ENCODE peak calls at places on chromosome 3, in ten cellular contexts. One of them, this sample, is unnamed.
A peak's percentile ranks its signal among the peaks of the same experiment; 100 is the strongest.

GRCh38 chr3:64262574-64263114 is 37.4 kb upstream of the PRICKLE2 start:
- DNase-seq in NCI-H1436: no peak
- DNase-seq in CD8-positive, alpha-beta T cell: no peak
- DNase-seq in mesendoderm: no peak
- DNase-seq in hepatic stellate cell: no peak
- DNase-seq in uterus: no peak
- DNase-seq in naive thymus-derived CD8-positive, alpha-beta T cell: no peak
- DNase-seq in C1 segment of cervical spinal cord: no peak
- DNase-seq in activated gamma-delta T cell treated with Interleukin-2 at 50 U/mL for 16 hours: no peak
- DNase-seq in suprapubic skin: no peak
- DNase-seq in this sample: no peak

GRCh38 chr3:171435143-171435542 is 25.1 kb downstream of the TNIK start:
- DNase-seq in suprapubic skin: no peak
- DNase-seq in C1 segment of cervical spinal cord: no peak
- DNase-seq in hepatic stellate cell: no peak
- DNase-seq in uterus: no peak
- DNase-seq in naive thymus-derived CD8-positive, alpha-beta T cell: no peak
- DNase-seq in mesendoderm: peak; percentile 85
- DNase-seq in NCI-H1436: no peak
- DNase-seq in CD8-positive, alpha-beta T cell: no peak
- DNase-seq in activated gamma-delta T cell treated with Interleukin-2 at 50 U/mL for 16 hours: no peak
- DNase-seq in this sample: no peak

GRCh38 chr3:112629425-112629824 is 11.5 kb downstream of the CCDC80 start:
- DNase-seq in activated gamma-delta T cell treated with Interleukin-2 at 50 U/mL for 16 hours: no peak
- DNase-seq in C1 segment of cervical spinal cord: no peak
- DNase-seq in mesendoderm: peak; percentile 84
- DNase-seq in hepatic stellate cell: no peak
- DNase-seq in CD8-positive, alpha-beta T cell: no peak
- DNase-seq in uterus: peak; percentile 89
- DNase-seq in suprapubic skin: no peak
- DNase-seq in NCI-H1436: no peak
- DNase-seq in naive thymus-derived CD8-positive, alpha-beta T cell: no peak
- DNase-seq in this sample: peak; percentile 80

GRCh38 chr3:187975571-187976360 is 178.2 kb upstream of the LPP start:
- DNase-seq in mesendoderm: peak; percentile 60
- DNase-seq in activated gamma-delta T cell treated with Interleukin-2 at 50 U/mL for 16 hours: no peak
- DNase-seq in NCI-H1436: no peak
- DNase-seq in hepatic stellate cell: no peak
- DNase-seq in suprapubic skin: peak; percentile 82
- DNase-seq in C1 segment of cervical spinal cord: no peak
- DNase-seq in uterus: no peak
- DNase-seq in CD8-positive, alpha-beta T cell: no peak
- DNase-seq in naive thymus-derived CD8-positive, alpha-beta T cell: no peak
- DNase-seq in this sample: no peak

GRCh38 chr3:180319461-180319860 is 282.5 kb upstream of the TTC14 start:
- DNase-seq in NCI-H1436: no peak
- DNase-seq in CD8-positive, alpha-beta T cell: no peak
- DNase-seq in activated gamma-delta T cell treated with Interleukin-2 at 50 U/mL for 16 hours: no peak
- DNase-seq in uterus: no peak
- DNase-seq in C1 segment of cervical spinal cord: no peak
- DNase-seq in mesendoderm: no peak
- DNase-seq in suprapubic skin: no peak
- DNase-seq in naive thymus-derived CD8-positive, alpha-beta T cell: no peak
- DNase-seq in hepatic stellate cell: no peak
- DNase-seq in this sample: peak; percentile 70

GRCh38 chr3:74390121-74390870 is 224.2 kb downstream of the CNTN3 start:
- DNase-seq in mesendoderm: peak; percentile 13
- DNase-seq in NCI-H1436: no peak
- DNase-seq in naive thymus-derived CD8-positive, alpha-beta T cell: no peak
- DNase-seq in activated gamma-delta T cell treated with Interleukin-2 at 50 U/mL for 16 hours: no peak
- DNase-seq in CD8-positive, alpha-beta T cell: no peak
- DNase-seq in C1 segment of cervical spinal cord: no peak
- DNase-seq in uterus: no peak
- DNase-seq in hepatic stellate cell: no peak
- DNase-seq in suprapubic skin: no peak
- DNase-seq in this sample: no peak

GRCh38 chr3:36362973-36363372 is 17.3 kb upstream of the STAC start:
- DNase-seq in suprapubic skin: no peak
- DNase-seq in CD8-positive, alpha-beta T cell: no peak
- DNase-seq in mesendoderm: peak; percentile 94
- DNase-seq in activated gamma-delta T cell treated with Interleukin-2 at 50 U/mL for 16 hours: no peak
- DNase-seq in C1 segment of cervical spinal cord: no peak
- DNase-seq in uterus: no peak
- DNase-seq in naive thymus-derived CD8-positive, alpha-beta T cell: no peak
- DNase-seq in hepatic stellate cell: peak; percentile 25
- DNase-seq in NCI-H1436: no peak
- DNase-seq in this sample: peak; percentile 81

GRCh38 chr3:12729313-12729676 is 29.8 kb downstream of the TMEM40 start:
- DNase-seq in mesendoderm: no peak
- DNase-seq in uterus: no peak
- DNase-seq in suprapubic skin: no peak
- DNase-seq in CD8-positive, alpha-beta T cell: no peak
- DNase-seq in NCI-H1436: no peak
- DNase-seq in activated gamma-delta T cell treated with Interleukin-2 at 50 U/mL for 16 hours: no peak
- DNase-seq in C1 segment of cervical spinal cord: no peak
- DNase-seq in hepatic stellate cell: no peak
- DNase-seq in naive thymus-derived CD8-positive, alpha-beta T cell: no peak
- DNase-seq in this sample: no peak

GRCh38 chr3:85535517-85535916 is 576.7 kb downstream of the CADM2 start:
- DNase-seq in naive thymus-derived CD8-positive, alpha-beta T cell: no peak
- DNase-seq in C1 segment of cervical spinal cord: peak; percentile 92
- DNase-seq in uterus: no peak
- DNase-seq in mesendoderm: no peak
- DNase-seq in activated gamma-delta T cell treated with Interleukin-2 at 50 U/mL for 16 hours: no peak
- DNase-seq in hepatic stellate cell: no peak
- DNase-seq in NCI-H1436: no peak
- DNase-seq in suprapubic skin: no peak
- DNase-seq in CD8-positive, alpha-beta T cell: no peak
- DNase-seq in this sample: no peak

GRCh38 chr3:139758654-139759291 is 81.0 kb upstream of the NMNAT3 start:
- DNase-seq in mesendoderm: peak; percentile 92
- DNase-seq in suprapubic skin: peak; percentile 32
- DNase-seq in hepatic stellate cell: peak; percentile 58
- DNase-seq in CD8-positive, alpha-beta T cell: no peak
- DNase-seq in C1 segment of cervical spinal cord: no peak
- DNase-seq in NCI-H1436: no peak
- DNase-seq in activated gamma-delta T cell treated with Interleukin-2 at 50 U/mL for 16 hours: no peak
- DNase-seq in uterus: no peak
- DNase-seq in naive thymus-derived CD8-positive, alpha-beta T cell: no peak
- DNase-seq in this sample: no peak

GRCh38 chr3:195147649-195148121 is 123.3 kb downstream of the XXYLT1 start:
- DNase-seq in activated gamma-delta T cell treated with Interleukin-2 at 50 U/mL for 16 hours: no peak
- DNase-seq in C1 segment of cervical spinal cord: no peak
- DNase-seq in mesendoderm: no peak
- DNase-seq in hepatic stellate cell: no peak
- DNase-seq in NCI-H1436: no peak
- DNase-seq in naive thymus-derived CD8-positive, alpha-beta T cell: no peak
- DNase-seq in uterus: peak; percentile 47
- DNase-seq in suprapubic skin: no peak
- DNase-seq in CD8-positive, alpha-beta T cell: no peak
- DNase-seq in this sample: no peak

GRCh38 chr3:9316881-9317341 is 45.9 kb upstream of the THUMPD3 start:
- DNase-seq in uterus: peak; percentile 58
- DNase-seq in NCI-H1436: no peak
- DNase-seq in mesendoderm: peak; percentile 77
- DNase-seq in hepatic stellate cell: peak; percentile 54
- DNase-seq in naive thymus-derived CD8-positive, alpha-beta T cell: no peak
- DNase-seq in activated gamma-delta T cell treated with Interleukin-2 at 50 U/mL for 16 hours: no peak
- DNase-seq in suprapubic skin: no peak
- DNase-seq in CD8-positive, alpha-beta T cell: no peak
- DNase-seq in C1 segment of cervical spinal cord: peak; percentile 27
- DNase-seq in this sample: no peak

GRCh38 chr3:10363935-10364334 is 43.0 kb upstream of the SEC13 start:
- DNase-seq in CD8-positive, alpha-beta T cell: no peak
- DNase-seq in suprapubic skin: no peak
- DNase-seq in activated gamma-delta T cell treated with Interleukin-2 at 50 U/mL for 16 hours: no peak
- DNase-seq in NCI-H1436: no peak
- DNase-seq in C1 segment of cervical spinal cord: no peak
- DNase-seq in uterus: no peak
- DNase-seq in naive thymus-derived CD8-positive, alpha-beta T cell: no peak
- DNase-seq in hepatic stellate cell: no peak
- DNase-seq in mesendoderm: no peak
- DNase-seq in this sample: peak; percentile 51

GRCh38 chr3:133474251-133474801 is 74.5 kb downstream of the BFSP2 start:
- DNase-seq in CD8-positive, alpha-beta T cell: no peak
- DNase-seq in suprapubic skin: no peak
- DNase-seq in naive thymus-derived CD8-positive, alpha-beta T cell: no peak
- DNase-seq in NCI-H1436: peak; percentile 85
- DNase-seq in uterus: peak; percentile 69
- DNase-seq in mesendoderm: no peak
- DNase-seq in C1 segment of cervical spinal cord: no peak
- DNase-seq in activated gamma-delta T cell treated with Interleukin-2 at 50 U/mL for 16 hours: no peak
- DNase-seq in hepatic stellate cell: peak; percentile 29
- DNase-seq in this sample: no peak

GRCh38 chr3:40299130-40299720 is 10.3 kb upstream of the EIF1B start:
- DNase-seq in uterus: no peak
- DNase-seq in hepatic stellate cell: no peak
- DNase-seq in NCI-H1436: no peak
- DNase-seq in C1 segment of cervical spinal cord: no peak
- DNase-seq in naive thymus-derived CD8-positive, alpha-beta T cell: no peak
- DNase-seq in mesendoderm: no peak
- DNase-seq in suprapubic skin: no peak
- DNase-seq in activated gamma-delta T cell treated with Interleukin-2 at 50 U/mL for 16 hours: no peak
- DNase-seq in CD8-positive, alpha-beta T cell: no peak
- DNase-seq in this sample: no peak

GRCh38 chr3:122322095-122323075 is 2.7 kb upstream of the CSTA start:
- DNase-seq in C1 segment of cervical spinal cord: no peak
- DNase-seq in CD8-positive, alpha-beta T cell: peak; percentile 39
- DNase-seq in naive thymus-derived CD8-positive, alpha-beta T cell: peak; percentile 64
- DNase-seq in activated gamma-delta T cell treated with Interleukin-2 at 50 U/mL for 16 hours: no peak
- DNase-seq in suprapubic skin: no peak
- DNase-seq in uterus: no peak
- DNase-seq in mesendoderm: no peak
- DNase-seq in hepatic stellate cell: no peak
- DNase-seq in NCI-H1436: no peak
- DNase-seq in this sample: no peak

GRCh38 chr3:122931636-122932035 is 95.9 kb downstream of the SEMA5B start:
- DNase-seq in NCI-H1436: no peak
- DNase-seq in hepatic stellate cell: no peak
- DNase-seq in C1 segment of cervical spinal cord: no peak
- DNase-seq in uterus: no peak
- DNase-seq in mesendoderm: no peak
- DNase-seq in CD8-positive, alpha-beta T cell: no peak
- DNase-seq in naive thymus-derived CD8-positive, alpha-beta T cell: no peak
- DNase-seq in suprapubic skin: no peak
- DNase-seq in activated gamma-delta T cell treated with Interleukin-2 at 50 U/mL for 16 hours: no peak
- DNase-seq in this sample: peak; percentile 42

GRCh38 chr3:40044487-40044886 is 235.1 kb downstream of the MYRIP start:
- DNase-seq in naive thymus-derived CD8-positive, alpha-beta T cell: no peak
- DNase-seq in C1 segment of cervical spinal cord: no peak
- DNase-seq in mesendoderm: no peak
- DNase-seq in NCI-H1436: no peak
- DNase-seq in CD8-positive, alpha-beta T cell: no peak
- DNase-seq in hepatic stellate cell: no peak
- DNase-seq in suprapubic skin: no peak
- DNase-seq in activated gamma-delta T cell treated with Interleukin-2 at 50 U/mL for 16 hours: no peak
- DNase-seq in uterus: no peak
- DNase-seq in this sample: no peak

GRCh38 chr3:17830786-17831185 is 88.4 kb upstream of the TBC1D5 start:
- DNase-seq in uterus: no peak
- DNase-seq in mesendoderm: no peak
- DNase-seq in hepatic stellate cell: no peak
- DNase-seq in C1 segment of cervical spinal cord: no peak
- DNase-seq in CD8-positive, alpha-beta T cell: no peak
- DNase-seq in activated gamma-delta T cell treated with Interleukin-2 at 50 U/mL for 16 hours: no peak
- DNase-seq in suprapubic skin: no peak
- DNase-seq in naive thymus-derived CD8-positive, alpha-beta T cell: no peak
- DNase-seq in NCI-H1436: no peak
- DNase-seq in this sample: peak; percentile 31

GRCh38 chr3:48402281-48402732 is 27.6 kb downstream of the PLXNB1 start:
- DNase-seq in C1 segment of cervical spinal cord: no peak
- DNase-seq in CD8-positive, alpha-beta T cell: no peak
- DNase-seq in mesendoderm: no peak
- DNase-seq in activated gamma-delta T cell treated with Interleukin-2 at 50 U/mL for 16 hours: no peak
- DNase-seq in naive thymus-derived CD8-positive, alpha-beta T cell: no peak
- DNase-seq in NCI-H1436: no peak
- DNase-seq in hepatic stellate cell: peak; percentile 89
- DNase-seq in suprapubic skin: peak; percentile 97
- DNase-seq in uterus: peak; percentile 95
- DNase-seq in this sample: peak; percentile 77

GRCh38 chr3:14540209-14540575 is at the start of gene GRIP2:
- DNase-seq in naive thymus-derived CD8-positive, alpha-beta T cell: no peak
- DNase-seq in NCI-H1436: peak; percentile 33
- DNase-seq in C1 segment of cervical spinal cord: no peak
- DNase-seq in mesendoderm: no peak
- DNase-seq in CD8-positive, alpha-beta T cell: no peak
- DNase-seq in suprapubic skin: no peak
- DNase-seq in uterus: no peak
- DNase-seq in activated gamma-delta T cell treated with Interleukin-2 at 50 U/mL for 16 hours: no peak
- DNase-seq in hepatic stellate cell: no peak
- DNase-seq in this sample: no peak

GRCh38 chr3:51500632-51501131 is 867 bp upstream of the DCAF1 start:
- DNase-seq in C1 segment of cervical spinal cord: no peak
- DNase-seq in mesendoderm: no peak
- DNase-seq in suprapubic skin: no peak
- DNase-seq in uterus: peak; percentile 22
- DNase-seq in CD8-positive, alpha-beta T cell: peak; percentile 30
- DNase-seq in naive thymus-derived CD8-positive, alpha-beta T cell: no peak
- DNase-seq in activated gamma-delta T cell treated with Interleukin-2 at 50 U/mL for 16 hours: no peak
- DNase-seq in hepatic stellate cell: no peak
- DNase-seq in NCI-H1436: no peak
- DNase-seq in this sample: no peak

GRCh38 chr3:155386817-155387403 is 93.4 kb upstream of the STRIT1 start:
- DNase-seq in suprapubic skin: no peak
- DNase-seq in hepatic stellate cell: no peak
- DNase-seq in naive thymus-derived CD8-positive, alpha-beta T cell: no peak
- DNase-seq in uterus: no peak
- DNase-seq in activated gamma-delta T cell treated with Interleukin-2 at 50 U/mL for 16 hours: no peak
- DNase-seq in mesendoderm: no peak
- DNase-seq in CD8-positive, alpha-beta T cell: no peak
- DNase-seq in NCI-H1436: no peak
- DNase-seq in C1 segment of cervical spinal cord: no peak
- DNase-seq in this sample: no peak

GRCh38 chr3:42371776-42372175 is 38.6 kb downstream of the LYZL4 start:
- DNase-seq in NCI-H1436: no peak
- DNase-seq in mesendoderm: no peak
- DNase-seq in uterus: no peak
- DNase-seq in suprapubic skin: no peak
- DNase-seq in hepatic stellate cell: no peak
- DNase-seq in activated gamma-delta T cell treated with Interleukin-2 at 50 U/mL for 16 hours: no peak
- DNase-seq in CD8-positive, alpha-beta T cell: no peak
- DNase-seq in naive thymus-derived CD8-positive, alpha-beta T cell: no peak
- DNase-seq in C1 segment of cervical spinal cord: no peak
- DNase-seq in this sample: no peak

GRCh38 chr3:160822931-160823330 is 66.9 kb downstream of the PPM1L start:
- DNase-seq in mesendoderm: no peak
- DNase-seq in CD8-positive, alpha-beta T cell: no peak
- DNase-seq in suprapubic skin: no peak
- DNase-seq in NCI-H1436: peak; percentile 16
- DNase-seq in naive thymus-derived CD8-positive, alpha-beta T cell: no peak
- DNase-seq in C1 segment of cervical spinal cord: no peak
- DNase-seq in activated gamma-delta T cell treated with Interleukin-2 at 50 U/mL for 16 hours: no peak
- DNase-seq in hepatic stellate cell: no peak
- DNase-seq in uterus: no peak
- DNase-seq in this sample: no peak

GRCh38 chr3:192831111-192831644 is 86.5 kb downstream of the MB21D2 start:
- DNase-seq in CD8-positive, alpha-beta T cell: no peak
- DNase-seq in uterus: no peak
- DNase-seq in hepatic stellate cell: peak; percentile 74
- DNase-seq in mesendoderm: no peak
- DNase-seq in C1 segment of cervical spinal cord: no peak
- DNase-seq in activated gamma-delta T cell treated with Interleukin-2 at 50 U/mL for 16 hours: no peak
- DNase-seq in NCI-H1436: no peak
- DNase-seq in naive thymus-derived CD8-positive, alpha-beta T cell: no peak
- DNase-seq in suprapubic skin: no peak
- DNase-seq in this sample: peak; percentile 56

GRCh38 chr3:196115678-196116083 is 33.8 kb upstream of the TFRC start:
- DNase-seq in uterus: no peak
- DNase-seq in hepatic stellate cell: no peak
- DNase-seq in suprapubic skin: no peak
- DNase-seq in activated gamma-delta T cell treated with Interleukin-2 at 50 U/mL for 16 hours: no peak
- DNase-seq in C1 segment of cervical spinal cord: no peak
- DNase-seq in mesendoderm: no peak
- DNase-seq in naive thymus-derived CD8-positive, alpha-beta T cell: no peak
- DNase-seq in CD8-positive, alpha-beta T cell: no peak
- DNase-seq in NCI-H1436: no peak
- DNase-seq in this sample: no peak

GRCh38 chr3:103047640-103048370 is 613.0 kb downstream of the ZPLD1 start:
- DNase-seq in naive thymus-derived CD8-positive, alpha-beta T cell: no peak
- DNase-seq in C1 segment of cervical spinal cord: no peak
- DNase-seq in CD8-positive, alpha-beta T cell: no peak
- DNase-seq in NCI-H1436: no peak
- DNase-seq in suprapubic skin: no peak
- DNase-seq in hepatic stellate cell: no peak
- DNase-seq in uterus: no peak
- DNase-seq in mesendoderm: no peak
- DNase-seq in activated gamma-delta T cell treated with Interleukin-2 at 50 U/mL for 16 hours: no peak
- DNase-seq in this sample: no peak